ENCODE peak calls at places on chromosomes 5 and 9, in five cellular contexts. K is cardiac muscle cell, L is transverse colon, Y is right lobe of liver, A is HCT116. P is an unnamed sample.

GRCh38 chr5:157842787-157843186 is 16.2 kb downstream of the CLINT1 start:
- DNase-seq in K (no peak), L (no peak), Y (no peak), A (no peak), P (no peak)

GRCh38 chr5:88680253-88681132 is 202.5 kb downstream of the MEF2C start:
- DNase-seq in K (peak; percentile 62), L (peak; percentile 75), Y (peak; percentile 82), A (peak; percentile 24), P (peak; percentile 58)

GRCh38 chr5:151208481-151208914 is 15.4 kb downstream of the CCDC69 start:
- DNase-seq in K (peak; percentile 50), L (no peak), Y (no peak), A (no peak), P (no peak)

GRCh38 chr5:159175547-159175946 is 33.8 kb downstream of the RNF145 start:
- DNase-seq in K (peak; percentile 62), L (no peak), Y (no peak), A (no peak), P (peak; percentile 10)

GRCh38 chr5:112735702-112736101 is 2.0 kb upstream of the APC start:
- DNase-seq in K (peak; percentile 10), L (no peak), Y (no peak), A (no peak), P (no peak)

GRCh38 chr5:149442563-149443182 is 63.6 kb upstream of the IL17B start:
- DNase-seq in K (peak; percentile 85), L (peak; percentile 90), Y (peak; percentile 81), A (no peak), P (peak; percentile 92)

GRCh38 chr5:169914766-169915165 is 65.5 kb downstream of the INSYN2B start:
- DNase-seq in K (peak; percentile 84), L (no peak), Y (no peak), A (no peak), P (no peak)

GRCh38 chr9:133199648-133200321 is 9.3 kb downstream of the OBP2B start:
- DNase-seq in K (no peak), L (peak; percentile 31), Y (no peak), A (no peak), P (no peak)

GRCh38 chr5:158170060-158170459 is 311.1 kb upstream of the CLINT1 start:
- DNase-seq in K (no peak), L (peak; percentile 66), Y (no peak), A (no peak), P (no peak)

GRCh38 chr5:137521246-137521645 is 22.1 kb upstream of the SPOCK1 start:
- DNase-seq in K (no peak), L (no peak), Y (no peak), A (no peak), P (no peak)

GRCh38 chr5:65566505-65566904 is 3.4 kb downstream of the PPWD1 start:
- DNase-seq in K (no peak), L (no peak), Y (no peak), A (no peak), P (no peak)

GRCh38 chr9:38432922-38433510 is 8.8 kb upstream of the IGFBPL1 start:
- DNase-seq in K (peak; percentile 57), L (no peak), Y (no peak), A (peak; percentile 37), P (no peak)

GRCh38 chr5:65818592-65818991 is 96.6 kb downstream of the NLN start:
- DNase-seq in K (no peak), L (peak; percentile 80), Y (no peak), A (no peak), P (peak; percentile 50)

GRCh38 chr5:132469380-132470372 is 20.9 kb downstream of the IRF1 start:
- DNase-seq in K (peak; percentile 67), L (peak; percentile 8), Y (no peak), A (no peak), P (peak; percentile 61)

GRCh38 chr5:32301891-32302290 is 10.8 kb downstream of the MTMR12 start:
- DNase-seq in K (no peak), L (no peak), Y (no peak), A (no peak), P (no peak)

GRCh38 chr5:58972301-58972700 is 389.4 kb downstream of the RAB3C start:
- DNase-seq in K (peak; percentile 10), L (no peak), Y (no peak), A (no peak), P (no peak)

GRCh38 chr9:74804018-74804385 is 83.7 kb downstream of the TRPM6 start:
- DNase-seq in K (no peak), L (no peak), Y (no peak), A (peak; percentile 21), P (no peak)

GRCh38 chr9:3006917-3007316 is 163.0 kb upstream of the PUM3 start:
- DNase-seq in K (no peak), L (no peak), Y (no peak), A (no peak), P (no peak)

GRCh38 chr5:168317096-168317520 is 25.7 kb downstream of the WWC1 start:
- DNase-seq in K (no peak), L (no peak), Y (no peak), A (no peak), P (no peak)

GRCh38 chr5:9776525-9776924 is 146.4 kb upstream of the TAS2R1 start:
- DNase-seq in K (peak; percentile 27), L (no peak), Y (no peak), A (no peak), P (no peak)

DNA sequence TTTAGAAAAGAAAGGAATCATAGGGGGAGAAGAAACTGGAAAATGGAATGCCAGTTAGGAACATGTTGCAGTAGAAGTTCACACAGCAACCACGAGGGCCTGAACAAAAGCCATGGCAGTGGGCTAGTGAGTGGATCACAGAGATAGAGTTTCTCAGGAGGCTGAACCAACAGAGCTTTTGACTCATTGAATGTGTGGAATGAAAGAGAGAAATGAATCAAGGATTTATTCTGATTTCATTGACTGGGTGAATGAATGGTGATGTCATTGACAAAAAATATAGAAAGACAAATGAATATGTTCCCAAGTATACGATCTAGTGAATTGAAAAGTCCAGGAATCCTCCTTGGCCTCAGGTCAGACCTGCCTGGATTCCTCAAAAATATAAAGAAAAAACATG is 99.1 kb downstream of the ZNF462 start:
- DNase-seq in K (peak; percentile 14), L (no peak), Y (no peak), A (no peak), P (no peak)
- TF ChIP-seq CTCF in K (no peak), L (no peak), Y (no peak), A (no peak), P (no peak)

GRCh38 chr5:142836048-142836447 is 65.9 kb downstream of the ARHGAP26 start:
- DNase-seq in K (no peak), L (no peak), Y (no peak), A (no peak), P (no peak)

GRCh38 chr5:142832263-142832662 is 62.1 kb downstream of the ARHGAP26 start:
- DNase-seq in K (no peak), L (no peak), Y (no peak), A (no peak), P (no peak)

GRCh38 chr5:142834504-142834903 is 64.3 kb downstream of the ARHGAP26 start:
- DNase-seq in K (no peak), L (peak; percentile 52), Y (no peak), A (no peak), P (no peak)

GRCh38 chr5:142835540-142835939 is 65.4 kb downstream of the ARHGAP26 start:
- DNase-seq in K (no peak), L (no peak), Y (no peak), A (no peak), P (no peak)

DNA sequence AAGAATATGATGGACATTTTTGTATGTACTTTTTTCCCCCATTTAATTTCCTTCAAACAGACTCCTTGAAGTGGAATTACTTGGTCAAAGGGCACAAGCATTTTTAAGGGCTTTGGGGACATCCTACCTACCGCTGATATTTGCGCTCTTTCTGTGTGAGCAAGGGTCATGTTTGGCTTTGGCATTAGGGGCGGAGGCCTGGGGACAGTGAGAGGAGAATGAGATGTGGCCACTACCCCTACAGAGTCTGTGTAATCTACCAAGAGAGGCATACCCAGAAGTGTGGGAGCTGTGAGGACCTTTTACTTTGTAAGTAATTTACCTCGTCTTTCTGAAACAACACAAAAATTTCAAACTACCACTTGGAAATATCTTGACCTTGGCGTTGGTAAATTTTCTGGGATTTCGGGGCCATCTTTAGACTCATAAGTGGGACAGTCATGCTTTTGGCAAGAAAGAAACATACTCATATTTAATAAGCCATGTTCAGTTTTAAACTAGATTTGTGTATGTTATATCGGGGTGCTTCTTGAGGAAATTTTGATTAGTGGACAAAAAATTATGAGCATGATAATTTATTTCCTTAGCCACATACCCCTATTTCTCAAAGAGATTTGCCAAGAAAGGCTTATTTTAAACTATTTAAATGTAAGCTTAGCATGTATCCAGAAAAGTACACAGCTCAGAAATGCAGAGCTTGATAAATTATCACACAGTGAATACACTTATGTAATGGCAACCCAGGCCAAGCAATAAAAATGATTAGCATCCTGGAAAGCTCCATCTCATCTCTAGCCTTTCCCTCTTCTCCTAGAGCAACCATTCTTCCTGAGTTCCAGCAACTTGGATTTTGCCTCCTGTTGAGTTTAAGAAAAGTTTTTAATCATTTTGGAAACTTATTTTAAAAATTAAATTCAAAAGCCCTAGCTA is 63.6 kb downstream of the ARHGAP26 start:
- DNase-seq in K (no peak), L (no peak), Y (no peak), A (no peak), P (peak; percentile 80)
- H3K4me1 ChIP-seq in K (peaks cover 14% of the 10 kb centered on the region), L (peaks cover 77% of the 10 kb centered on the region), Y (no peaks in the 10 kb centered on the region), A (peaks cover 42% of the 10 kb centered on the region), P (peaks cover 67% of the 10 kb centered on the region)

GRCh38 chr5:166285385-166285784 is 2006.1 kb upstream of the WWC1 start:
- DNase-seq in K (peak; percentile 9), L (no peak), Y (no peak), A (no peak), P (no peak)
- H3K9me3 ChIP-seq in K (no peaks in the 10 kb centered on the region), L (no peaks in the 10 kb centered on the region), Y (no peaks in the 10 kb centered on the region), A (peaks cover 9% of the 10 kb centered on the region), P (no peaks in the 10 kb centered on the region)

GRCh38 chr5:172185096-172185461 is 2.9 kb downstream of the STK10 start:
- DNase-seq in K (no peak), L (no peak), Y (no peak), A (no peak), P (no peak)

GRCh38 chr5:172188893-172189692 is 1.1 kb upstream of the STK10 start:
- DNase-seq in K (no peak), L (no peak), Y (no peak), A (no peak), P (no peak)

GRCh38 chr5:172186114-172186695 is 1.8 kb downstream of the STK10 start:
- DNase-seq in K (no peak), L (no peak), Y (no peak), A (no peak), P (no peak)

GRCh38 chr5:172188033-172188892 is at the start of gene STK10:
- DNase-seq in K (peak; percentile 96), L (peak; percentile 94), Y (peak; percentile 97), A (peak; percentile 75), P (peak; percentile 88)

DNA sequence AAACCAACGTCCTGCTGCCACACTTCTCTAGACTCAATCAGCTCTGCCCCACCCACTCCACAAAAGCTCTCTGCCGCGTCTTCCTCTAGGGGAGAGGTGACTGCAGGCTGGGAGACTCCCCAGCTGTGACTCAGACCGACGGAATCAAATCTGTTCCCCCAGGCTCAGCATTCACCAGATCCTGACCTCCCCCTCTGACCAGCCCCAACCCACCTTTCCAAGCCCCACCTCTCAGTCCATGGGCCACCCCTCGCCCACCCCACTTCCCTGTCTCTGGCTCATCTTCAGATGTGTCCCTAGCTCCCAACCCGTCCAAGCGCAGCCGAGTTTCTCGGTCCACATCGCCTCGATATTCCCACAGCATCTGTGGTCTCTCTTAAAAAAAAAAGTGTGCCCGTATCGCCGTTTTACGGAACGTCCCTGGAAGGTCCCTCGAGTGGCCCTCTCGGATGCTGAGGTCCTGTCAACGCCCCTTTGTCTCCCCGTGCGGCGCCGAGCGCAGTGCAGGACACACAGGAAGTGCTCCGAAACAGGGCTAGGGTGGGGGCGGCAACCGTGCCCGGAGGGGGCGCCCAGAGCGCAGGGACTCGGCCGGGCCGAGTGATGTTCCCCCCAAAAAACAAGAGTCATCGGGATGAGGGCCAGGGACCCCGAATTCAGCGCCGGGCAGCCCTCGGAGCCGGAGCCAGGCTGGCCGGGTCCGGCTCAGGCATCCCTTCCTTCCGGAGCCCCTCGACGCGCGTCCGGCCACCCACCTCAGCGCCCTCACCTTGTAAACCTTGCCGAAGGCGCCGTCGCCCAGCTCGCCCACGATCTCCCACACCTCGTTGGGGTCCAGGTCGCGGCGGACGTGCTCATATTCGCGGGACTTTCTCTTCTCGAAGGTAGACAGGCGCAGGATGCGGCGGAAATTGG is 649 bp downstream of the STK10 start:
- DNase-seq in K (peak; percentile 71), L (peak; percentile 81), Y (peak; percentile 68), A (peak; percentile 26), P (peak; percentile 49)
- TF ChIP-seq CTCF in K (no peak), L (no peak), Y (no peak), A (no peak), P (no peak)

P was measured in Caco-2.